ENCODE peak calls at places on chromosomes 1 and 21, in six cellular contexts. One of them, this sample, is unnamed.

GRCh38 chr1:29670752-29671151 is 434.4 kb downstream of the PTPRU start:
- DNase-seq in GM23338: no peak
- DNase-seq in IMR-90: no peak
- DNase-seq in neural progenitor cell: no peak
- DNase-seq in SK-N-SH: no peak
- DNase-seq in MM.1S: no peak
- DNase-seq in this sample: no peak

GRCh38 chr1:23083714-23084480 is 64.6 kb downstream of the KDM1A start:
- DNase-seq in neural progenitor cell: no peak
- DNase-seq in GM23338: no peak
- DNase-seq in SK-N-SH: no peak
- DNase-seq in MM.1S: no peak
- DNase-seq in IMR-90: no peak
- DNase-seq in this sample: no peak

GRCh38 chr1:10387611-10388386 is 11.1 kb upstream of the PGD start:
- DNase-seq in MM.1S: peak; percentile 11
- DNase-seq in GM23338: peak; percentile 50
- DNase-seq in SK-N-SH: no peak
- DNase-seq in neural progenitor cell: peak; percentile 59
- DNase-seq in IMR-90: peak; percentile 82
- DNase-seq in this sample: peak; percentile 77

GRCh38 chr1:160618327-160618726 is 28.5 kb downstream of the SLAMF1 start:
- DNase-seq in GM23338: no peak
- DNase-seq in MM.1S: no peak
- DNase-seq in neural progenitor cell: no peak
- DNase-seq in IMR-90: no peak
- DNase-seq in SK-N-SH: no peak
- DNase-seq in this sample: no peak

GRCh38 chr21:45543371-45543709 is 1.1 kb upstream of the SLC19A1 start:
- DNase-seq in IMR-90: no peak
- DNase-seq in MM.1S: no peak
- DNase-seq in SK-N-SH: peak; percentile 43
- DNase-seq in neural progenitor cell: no peak
- DNase-seq in GM23338: no peak
- DNase-seq in this sample: no peak

GRCh38 chr1:200207711-200208126 is 180.2 kb downstream of the NR5A2 start:
- DNase-seq in MM.1S: peak; percentile 81
- DNase-seq in IMR-90: peak; percentile 76
- DNase-seq in SK-N-SH: no peak
- DNase-seq in GM23338: no peak
- DNase-seq in neural progenitor cell: no peak
- DNase-seq in this sample: peak; percentile 64

GRCh38 chr1:162108426-162108825 is 38.9 kb downstream of the NOS1AP start:
- DNase-seq in neural progenitor cell: no peak
- DNase-seq in MM.1S: no peak
- DNase-seq in SK-N-SH: no peak
- DNase-seq in GM23338: no peak
- DNase-seq in IMR-90: no peak
- DNase-seq in this sample: no peak

GRCh38 chr1:24074817-24075725 is 36.9 kb downstream of the MYOM3 start:
- DNase-seq in SK-N-SH: no peak
- DNase-seq in MM.1S: no peak
- DNase-seq in GM23338: peak; percentile 8
- DNase-seq in neural progenitor cell: no peak
- DNase-seq in IMR-90: no peak
- DNase-seq in this sample: peak; percentile 14

GRCh38 chr1:91224878-91225277 is 179.8 kb downstream of the HFM1 start:
- DNase-seq in neural progenitor cell: no peak
- DNase-seq in GM23338: no peak
- DNase-seq in IMR-90: no peak
- DNase-seq in SK-N-SH: no peak
- DNase-seq in MM.1S: no peak
- DNase-seq in this sample: no peak

GRCh38 chr1:183567584-183567983 is 22.7 kb downstream of the NCF2 start:
- DNase-seq in GM23338: no peak
- DNase-seq in MM.1S: no peak
- DNase-seq in IMR-90: peak; percentile 47
- DNase-seq in neural progenitor cell: no peak
- DNase-seq in SK-N-SH: no peak
- DNase-seq in this sample: peak; percentile 80

GRCh38 chr1:5651964-5652751 is 340.1 kb downstream of the NPHP4 start:
- DNase-seq in GM23338: no peak
- DNase-seq in MM.1S: no peak
- DNase-seq in SK-N-SH: peak; percentile 80
- DNase-seq in neural progenitor cell: peak; percentile 43
- DNase-seq in IMR-90: no peak
- DNase-seq in this sample: no peak

GRCh38 chr1:183368213-183369108 is 49.7 kb downstream of the NMNAT2 start:
- DNase-seq in GM23338: peak; percentile 42
- DNase-seq in MM.1S: no peak
- DNase-seq in IMR-90: no peak
- DNase-seq in neural progenitor cell: no peak
- DNase-seq in SK-N-SH: no peak
- DNase-seq in this sample: no peak

GRCh38 chr21:43289966-43290365 is 121.2 kb downstream of the CRYAA start:
- DNase-seq in MM.1S: no peak
- DNase-seq in IMR-90: no peak
- DNase-seq in neural progenitor cell: no peak
- DNase-seq in SK-N-SH: no peak
- DNase-seq in GM23338: no peak
- DNase-seq in this sample: no peak

GRCh38 chr1:23553896-23554480 is 5.3 kb downstream of the ID3 start:
- DNase-seq in IMR-90: no peak
- DNase-seq in MM.1S: no peak
- DNase-seq in GM23338: peak; percentile 37
- DNase-seq in neural progenitor cell: peak; percentile 46
- DNase-seq in SK-N-SH: no peak
- DNase-seq in this sample: no peak

GRCh38 chr1:108049083-108049819 is 84.3 kb upstream of the VAV3 start:
- DNase-seq in neural progenitor cell: peak; percentile 41
- DNase-seq in IMR-90: no peak
- DNase-seq in MM.1S: no peak
- DNase-seq in SK-N-SH: peak; percentile 18
- DNase-seq in GM23338: peak; percentile 65
- DNase-seq in this sample: peak; percentile 67

GRCh38 chr21:46428987-46429710 is 29.5 kb upstream of the DIP2A start:
- DNase-seq in IMR-90: no peak
- DNase-seq in SK-N-SH: no peak
- DNase-seq in GM23338: no peak
- DNase-seq in neural progenitor cell: no peak
- DNase-seq in MM.1S: no peak
- DNase-seq in this sample: no peak

GRCh38 chr1:66384258-66384657 is 149.7 kb upstream of the SGIP1 start:
- DNase-seq in neural progenitor cell: no peak
- DNase-seq in MM.1S: no peak
- DNase-seq in GM23338: no peak
- DNase-seq in IMR-90: no peak
- DNase-seq in SK-N-SH: no peak
- DNase-seq in this sample: no peak

GRCh38 chr1:152398812-152399698 is 15.0 kb downstream of the CRNN start:
- DNase-seq in IMR-90: no peak
- DNase-seq in GM23338: peak; percentile 88
- DNase-seq in neural progenitor cell: no peak
- DNase-seq in SK-N-SH: no peak
- DNase-seq in MM.1S: peak; percentile 50
- DNase-seq in this sample: peak; percentile 54

GRCh38 chr1:2448098-2448445 is 28.0 kb upstream of the PLCH2 start:
- DNase-seq in MM.1S: no peak
- DNase-seq in neural progenitor cell: no peak
- DNase-seq in SK-N-SH: no peak
- DNase-seq in IMR-90: no peak
- DNase-seq in GM23338: no peak
- DNase-seq in this sample: no peak

GRCh38 chr21:32807717-32808380 is 36.3 kb upstream of the PAXBP1 start:
- DNase-seq in SK-N-SH: no peak
- DNase-seq in neural progenitor cell: peak; percentile 37
- DNase-seq in GM23338: no peak
- DNase-seq in MM.1S: no peak
- DNase-seq in IMR-90: peak; percentile 38
- DNase-seq in this sample: peak; percentile 25

GRCh38 chr1:181113061-181113695 is 24.7 kb downstream of the IER5 start:
- DNase-seq in GM23338: no peak
- DNase-seq in neural progenitor cell: no peak
- DNase-seq in SK-N-SH: peak; percentile 63
- DNase-seq in MM.1S: no peak
- DNase-seq in IMR-90: peak; percentile 77
- DNase-seq in this sample: peak; percentile 88

GRCh38 chr1:192943522-192943921 is 115.6 kb downstream of the UCHL5 start:
- DNase-seq in MM.1S: no peak
- DNase-seq in SK-N-SH: no peak
- DNase-seq in GM23338: no peak
- DNase-seq in neural progenitor cell: no peak
- DNase-seq in IMR-90: no peak
- DNase-seq in this sample: no peak

GRCh38 chr1:82549851-82550250 is 749.1 kb downstream of the ADGRL2 start:
- DNase-seq in neural progenitor cell: no peak
- DNase-seq in GM23338: no peak
- DNase-seq in IMR-90: no peak
- DNase-seq in MM.1S: no peak
- DNase-seq in SK-N-SH: no peak
- DNase-seq in this sample: no peak

GRCh38 chr1:931380-932177 is 7.9 kb downstream of the SAMD11 start:
- DNase-seq in GM23338: no peak
- DNase-seq in IMR-90: no peak
- DNase-seq in SK-N-SH: no peak
- DNase-seq in neural progenitor cell: no peak
- DNase-seq in MM.1S: no peak
- DNase-seq in this sample: no peak

DNA sequence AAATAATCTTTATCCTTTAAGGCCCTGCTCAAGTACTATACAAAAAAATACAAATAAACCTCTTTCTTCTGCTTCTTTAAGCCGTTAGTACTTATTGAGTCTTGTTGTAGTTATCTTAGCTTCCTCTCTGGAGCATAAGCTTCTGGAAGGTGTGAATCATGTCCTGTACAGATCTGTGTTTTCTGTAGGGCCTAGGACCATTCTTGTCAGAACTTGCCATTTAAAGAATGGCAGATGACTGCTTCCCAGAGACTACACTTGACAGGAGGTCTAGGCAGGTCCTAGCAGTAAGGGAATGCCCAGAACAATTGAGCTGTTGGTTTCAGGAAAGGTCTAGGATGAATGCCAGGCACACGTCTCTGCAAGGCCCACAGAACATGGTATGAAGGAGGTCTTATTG is 12.9 kb downstream of the NEK7 start:
- DNase-seq in neural progenitor cell: no peak
- DNase-seq in SK-N-SH: no peak
- DNase-seq in IMR-90: no peak
- DNase-seq in GM23338: no peak
- DNase-seq in MM.1S: no peak
- DNase-seq in this sample: no peak
- H2AFZ ChIP-seq in neural progenitor cell: no peak overlapping the region
- H2AFZ ChIP-seq in SK-N-SH: no peak overlapping the region
- H2AFZ ChIP-seq in IMR-90: no peak overlapping the region
- H2AFZ ChIP-seq in GM23338: no peak overlapping the region
- H2AFZ ChIP-seq in MM.1S: no peak overlapping the region
- H2AFZ ChIP-seq in this sample: no peak overlapping the region

GRCh38 chr21:36704281-36704957 is 5.5 kb downstream of the SIM2 start:
- DNase-seq in neural progenitor cell: peak; percentile 57
- DNase-seq in MM.1S: no peak
- DNase-seq in GM23338: peak; percentile 52
- DNase-seq in IMR-90: peak; percentile 4
- DNase-seq in SK-N-SH: peak; percentile 49
- DNase-seq in this sample: no peak

GRCh38 chr21:36706951-36707762 is 8.2 kb downstream of the SIM2 start:
- DNase-seq in SK-N-SH: peak; percentile 57
- DNase-seq in neural progenitor cell: peak; percentile 77
- DNase-seq in GM23338: peak; percentile 64
- DNase-seq in IMR-90: peak; percentile 37
- DNase-seq in MM.1S: no peak
- DNase-seq in this sample: no peak

GRCh38 chr21:36704958-36705678 is 6.2 kb downstream of the SIM2 start:
- DNase-seq in MM.1S: no peak
- DNase-seq in neural progenitor cell: peak; percentile 47
- DNase-seq in IMR-90: peak; percentile 18
- DNase-seq in SK-N-SH: no peak
- DNase-seq in GM23338: peak; percentile 52
- DNase-seq in this sample: no peak

GRCh38 chr21:36706482-36706852 is 7.6 kb downstream of the SIM2 start:
- DNase-seq in neural progenitor cell: no peak
- DNase-seq in GM23338: no peak
- DNase-seq in MM.1S: no peak
- DNase-seq in SK-N-SH: no peak
- DNase-seq in IMR-90: no peak
- DNase-seq in this sample: no peak

GRCh38 chr21:36705679-36706481 is 7.0 kb downstream of the SIM2 start:
- DNase-seq in IMR-90: no peak
- DNase-seq in neural progenitor cell: peak; percentile 72
- DNase-seq in SK-N-SH: peak; percentile 55
- DNase-seq in GM23338: peak; percentile 80
- DNase-seq in MM.1S: no peak
- DNase-seq in this sample: no peak
- TF ChIP-seq CTCF in IMR-90: peak; percentile 14
- TF ChIP-seq CTCF in neural progenitor cell: peak; percentile 57
- TF ChIP-seq CTCF in SK-N-SH: peak; percentile 31
- TF ChIP-seq CTCF in GM23338: peak; percentile 40
- TF ChIP-seq CTCF in MM.1S: peak; percentile 23
- TF ChIP-seq CTCF in this sample: no peak

GRCh38 chr21:25422610-25423608 is 184.4 kb downstream of the MRPL39 start:
- DNase-seq in SK-N-SH: no peak
- DNase-seq in neural progenitor cell: no peak
- DNase-seq in IMR-90: no peak
- DNase-seq in GM23338: no peak
- DNase-seq in MM.1S: no peak
- DNase-seq in this sample: no peak
- H3K4me2 ChIP-seq in SK-N-SH: no peak overlapping the region
- H3K4me2 ChIP-seq in neural progenitor cell: no peak overlapping the region
- H3K4me2 ChIP-seq in IMR-90: no peak overlapping the region
- H3K4me2 ChIP-seq in GM23338: no peak overlapping the region
- H3K4me2 ChIP-seq in MM.1S: no peak overlapping the region
- H3K4me2 ChIP-seq in this sample: no peak overlapping the region

GRCh38 chr21:28627261-28627660 is 365.4 kb downstream of the LTN1 start:
- DNase-seq in SK-N-SH: no peak
- DNase-seq in GM23338: no peak
- DNase-seq in MM.1S: no peak
- DNase-seq in neural progenitor cell: no peak
- DNase-seq in IMR-90: no peak
- DNase-seq in this sample: no peak

GRCh38 chr21:28632718-28633408 is 359.8 kb downstream of the LTN1 start:
- DNase-seq in MM.1S: no peak
- DNase-seq in IMR-90: peak; percentile 83
- DNase-seq in GM23338: peak; percentile 24
- DNase-seq in neural progenitor cell: peak; percentile 50
- DNase-seq in SK-N-SH: no peak
- DNase-seq in this sample: peak; percentile 70

GRCh38 chr21:28624626-28625025 is 368.1 kb downstream of the LTN1 start:
- DNase-seq in GM23338: no peak
- DNase-seq in SK-N-SH: no peak
- DNase-seq in MM.1S: no peak
- DNase-seq in neural progenitor cell: no peak
- DNase-seq in IMR-90: no peak
- DNase-seq in this sample: peak; percentile 86

DNA sequence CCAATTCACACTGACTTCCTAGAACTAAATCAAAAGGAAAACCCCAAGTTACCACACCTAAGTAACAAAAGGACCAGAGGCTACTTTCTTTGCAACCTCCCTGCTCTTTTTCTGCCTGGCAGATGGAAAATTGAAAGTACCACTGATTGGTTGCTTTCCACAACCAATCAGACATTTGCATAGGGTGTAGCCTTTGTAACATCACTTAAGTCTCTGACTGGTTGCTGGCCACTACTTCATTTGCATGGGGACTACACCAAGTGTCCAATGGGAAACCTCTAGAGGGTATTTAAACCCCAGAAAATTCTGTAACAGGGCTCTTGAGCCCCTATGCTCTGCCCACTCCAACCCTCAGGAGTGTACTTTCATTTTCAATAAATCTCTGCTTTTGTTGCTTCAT is 365.0 kb downstream of the LTN1 start:
- DNase-seq in GM23338: no peak
- DNase-seq in IMR-90: no peak
- DNase-seq in MM.1S: no peak
- DNase-seq in neural progenitor cell: no peak
- DNase-seq in SK-N-SH: no peak
- DNase-seq in this sample: no peak
- H2AFZ ChIP-seq in GM23338: no peak overlapping the region
- H2AFZ ChIP-seq in IMR-90: no peak overlapping the region
- H2AFZ ChIP-seq in MM.1S: no peak overlapping the region
- H2AFZ ChIP-seq in neural progenitor cell: no peak overlapping the region
- H2AFZ ChIP-seq in SK-N-SH: peak overlapping the region; percentile 23
- H2AFZ ChIP-seq in this sample: no peak overlapping the region